ENCODE peak calls at places on chromosomes 11 and 22, in six cellular contexts. T, Z, X, S, J and A are unnamed samples.

GRCh38 chr11:75069473-75069872 is 27.2 kb downstream of the OR2AT4 start:
- DNase-seq in J (no peak), Z (no peak), T (no peak), S (no peak), X (no peak), A (no peak)

GRCh38 chr11:33438311-33438710 is 181.1 kb downstream of the HIPK3 start:
- DNase-seq in S (no peak), J (no peak), T (no peak), Z (no peak), X (no peak), A (no peak)

GRCh38 chr11:45025716-45026492 is 75.2 kb upstream of the TP53I11 start:
- DNase-seq in T (peak), J (no peak), X (no peak), Z (no peak), S (no peak), A (no peak)

GRCh38 chr22:44472583-44472982 is 25.4 kb downstream of the RTL6 start:
- DNase-seq in Z (no peak), J (no peak), X (no peak), S (no peak), T (no peak), A (no peak)

GRCh38 chr11:133072366-133072765 is 459.9 kb downstream of the OPCML start:
- DNase-seq in J (no peak), Z (no peak), S (no peak), X (no peak), T (no peak), A (no peak)

GRCh38 chr11:71563401-71563800 is 2.0 kb upstream of the KRTAP5-10 start:
- DNase-seq in S (no peak), T (no peak), Z (no peak), X (no peak), J (no peak), A (peak)

GRCh38 chr11:76635991-76636520 is 34.5 kb downstream of the LRRC32 start:
- DNase-seq in T (no peak), Z (no peak), X (no peak), S (no peak), J (no peak), A (no peak)

GRCh38 chr11:130585545-130585944 is 137.1 kb downstream of the ADAMTS15 start:
- DNase-seq in J (no peak), S (no peak), X (no peak), T (no peak), Z (no peak), A (no peak)

GRCh38 chr11:17153759-17154158 is 54.0 kb downstream of the PIK3C2A start:
- DNase-seq in Z (no peak), J (no peak), S (no peak), X (no peak), T (no peak), A (no peak)

GRCh38 chr22:30267382-30268302 is 991 bp upstream of the OSM start:
- DNase-seq in X (peak), Z (no peak), S (no peak), T (no peak), J (no peak), A (no peak)

GRCh38 chr11:13837286-13837685 is 125.2 kb upstream of the SPON1 start:
- DNase-seq in Z (no peak), J (no peak), T (no peak), S (no peak), X (no peak), A (no peak)

GRCh38 chr11:130609121-130610035 is 160.9 kb downstream of the ADAMTS15 start:
- DNase-seq in Z (no peak), T (peak), J (peak), S (peak), X (peak), A (no peak)

GRCh38 chr11:1757861-1758610 is 5.7 kb downstream of the CTSD start:
- DNase-seq in X (peak), Z (peak), J (no peak), T (peak), S (no peak), A (no peak)

GRCh38 chr22:24180316-24181087 is 785 bp upstream of the SUSD2 start:
- DNase-seq in Z (no peak), X (peak), J (no peak), S (no peak), T (no peak), A (no peak)

GRCh38 chr11:22730319-22730718 is 63.9 kb downstream of the GAS2 start:
- DNase-seq in J (no peak), T (no peak), X (no peak), S (no peak), Z (no peak), A (no peak)

GRCh38 chr11:45518096-45518852 is 147.1 kb downstream of the CHST1 start:
- DNase-seq in T (no peak), Z (no peak), J (no peak), X (no peak), S (no peak), A (no peak)

GRCh38 chr22:39839198-39839597 is 54.4 kb downstream of the ENTHD1 start:
- DNase-seq in J (no peak), Z (no peak), X (no peak), T (no peak), S (no peak), A (no peak)

GRCh38 chr11:115581871-115582639 is 77.8 kb upstream of the CADM1 start:
- DNase-seq in X (no peak), Z (no peak), S (no peak), T (no peak), J (no peak), A (no peak)
- TF ChIP-seq CTCF in X (no peak), Z (no peak), S (no peak), T (no peak), J (no peak), A (no peak)

GRCh38 chr22:20937031-20937793 is 20.0 kb downstream of the CRKL start:
- DNase-seq in J (peak), T (no peak), S (peak), X (peak), Z (no peak), A (no peak)
- TF ChIP-seq CTCF in J (no peak), T (no peak), S (no peak), X (no peak), Z (no peak), A (no peak)

GRCh38 chr11:3046190-3046589 is 11.0 kb downstream of the CARS1 start:
- DNase-seq in T (no peak), S (no peak), J (no peak), Z (no peak), X (no peak), A (no peak)
- TF ChIP-seq CTCF in T (no peak), S (no peak), J (no peak), Z (no peak), X (no peak), A (peak)

GRCh38 chr11:95739108-95739507 is 50.5 kb downstream of the FAM76B start:
- DNase-seq in J (no peak), T (no peak), X (no peak), S (no peak), Z (no peak), A (no peak)
- TF ChIP-seq CTCF in J (no peak), T (no peak), X (no peak), S (no peak), Z (no peak), A (no peak)

DNA sequence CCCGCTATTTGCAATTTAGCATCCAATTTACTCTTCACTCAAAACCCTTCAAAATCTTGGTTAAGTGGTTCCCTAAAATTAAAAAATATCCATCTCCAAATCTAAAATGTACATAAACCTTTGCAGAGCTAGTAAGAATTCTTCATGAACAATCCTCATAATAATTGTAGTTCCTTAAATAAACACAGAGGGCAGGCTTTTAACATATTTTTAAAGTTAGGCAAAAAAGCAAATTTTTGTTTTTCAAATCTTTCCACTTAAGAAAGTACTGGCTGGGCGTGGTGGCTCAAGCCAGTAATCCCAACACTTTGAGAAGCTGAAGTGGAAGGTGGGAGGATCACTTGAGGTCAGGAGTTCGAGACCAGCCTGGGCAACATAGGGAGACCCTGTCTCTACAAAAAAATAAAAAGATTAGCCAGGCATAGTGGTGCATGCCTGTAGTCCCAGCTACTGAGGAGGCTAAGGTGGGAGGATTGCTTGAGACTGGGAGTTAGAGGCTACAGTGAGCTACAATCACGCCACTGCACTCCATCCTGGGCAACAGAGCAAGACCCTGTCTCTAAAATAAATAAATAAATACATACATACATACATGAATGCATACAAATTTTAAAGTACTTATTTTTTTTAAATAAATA is 25.1 kb upstream of the PLAAT3 start:
- DNase-seq in Z (no peak), S (no peak), J (no peak), T (no peak), X (no peak), A (no peak)
- TF ChIP-seq CTCF in Z (peak), S (no peak), J (no peak), T (peak), X (peak), A (peak)

GRCh38 chr11:93875637-93876036 is 25.2 kb upstream of the VSTM5 start:
- DNase-seq in T (no peak), X (no peak), J (no peak), Z (no peak), S (no peak), A (no peak)

GRCh38 chr11:93870616-93871015 is 20.2 kb upstream of the VSTM5 start:
- DNase-seq in J (no peak), S (no peak), T (no peak), Z (no peak), X (no peak), A (no peak)

GRCh38 chr11:93871521-93871920 is 21.1 kb upstream of the VSTM5 start:
- DNase-seq in Z (no peak), S (no peak), T (no peak), J (no peak), X (no peak), A (no peak)

GRCh38 chr11:93869830-93870229 is 19.4 kb upstream of the VSTM5 start:
- DNase-seq in J (no peak), T (no peak), X (no peak), S (no peak), Z (no peak), A (no peak)
- TF ChIP-seq CTCF in J (no peak), T (no peak), X (no peak), S (no peak), Z (no peak), A (no peak)

GRCh38 chr11:102592634-102593581 is 32.2 kb downstream of the MMP20 start:
- DNase-seq in Z (no peak), S (no peak), T (no peak), J (no peak), X (no peak), A (no peak)
- TF ChIP-seq CTCF in Z (no peak), S (peak), T (peak), J (peak), X (peak), A (peak)

DNA sequence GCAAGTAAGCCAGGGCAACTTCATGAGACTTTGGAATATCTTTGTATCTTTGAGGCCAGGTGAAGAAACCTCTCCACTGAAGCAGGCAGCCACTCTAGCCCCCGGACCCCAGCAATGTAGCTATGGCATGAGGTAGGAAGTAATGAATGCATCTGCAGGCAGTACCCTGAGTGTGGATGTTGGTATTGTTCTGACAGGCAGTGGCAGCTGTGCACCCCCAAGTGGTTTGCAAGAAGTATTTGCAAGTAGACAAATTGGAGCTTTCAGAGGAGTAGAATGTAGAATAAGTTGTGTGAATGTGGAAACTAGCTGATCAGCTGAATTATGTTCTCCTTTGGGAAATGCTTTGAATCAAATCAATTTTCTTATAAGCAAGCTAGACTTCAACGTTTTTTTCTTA is 194.4 kb upstream of the PGR start:
- DNase-seq in Z (no peak), J (no peak), T (peak), S (no peak), X (no peak), A (no peak)
- TF ChIP-seq CTCF in Z (no peak), J (no peak), T (no peak), S (no peak), X (no peak), A (no peak)

GRCh38 chr11:61581030-61581928 is at the start of gene SYT7:
- DNase-seq in S (peak), T (peak), Z (peak), J (peak), X (peak), A (peak)
- TF ChIP-seq CTCF in S (no peak), T (no peak), Z (no peak), J (peak), X (no peak), A (peak)